ENCODE peak calls at places on chromosomes 12 and 14, in ten cellular contexts. One of them, this sample, is unnamed.
A peak's percentile ranks its signal among the peaks of the same experiment; 100 is the strongest.

GRCh38 chr12:113794774-113795173 is 171.4 kb downstream of the RBM19 start:
- DNase-seq in stomach: no peak
- DNase-seq in astrocyte: no peak
- DNase-seq in AG10803: no peak
- DNase-seq in transverse colon: no peak
- DNase-seq in testis: no peak
- DNase-seq in GM23338: no peak
- DNase-seq in choroid plexus epithelial cell: no peak
- DNase-seq in heart right ventricle: no peak
- DNase-seq in spleen: no peak
- DNase-seq in this sample: peak; percentile 36

GRCh38 chr12:68977909-68978610 is 45.1 kb upstream of the CPM start:
- DNase-seq in stomach: no peak
- DNase-seq in astrocyte: no peak
- DNase-seq in AG10803: no peak
- DNase-seq in transverse colon: no peak
- DNase-seq in testis: no peak
- DNase-seq in GM23338: no peak
- DNase-seq in choroid plexus epithelial cell: no peak
- DNase-seq in heart right ventricle: no peak
- DNase-seq in spleen: no peak
- DNase-seq in this sample: no peak

GRCh38 chr14:69519701-69520100 is 35.2 kb downstream of the PLEKHD1 start:
- DNase-seq in stomach: no peak
- DNase-seq in astrocyte: no peak
- DNase-seq in AG10803: no peak
- DNase-seq in transverse colon: no peak
- DNase-seq in testis: no peak
- DNase-seq in GM23338: peak; percentile 32
- DNase-seq in choroid plexus epithelial cell: no peak
- DNase-seq in heart right ventricle: no peak
- DNase-seq in spleen: no peak
- DNase-seq in this sample: no peak

GRCh38 chr14:92690171-92691011 is 58.0 kb downstream of the LGMN start:
- DNase-seq in stomach: peak; percentile 68
- DNase-seq in astrocyte: peak; percentile 39
- DNase-seq in AG10803: peak; percentile 46
- DNase-seq in transverse colon: peak; percentile 29
- DNase-seq in testis: peak; percentile 68
- DNase-seq in GM23338: peak; percentile 33
- DNase-seq in choroid plexus epithelial cell: peak; percentile 83
- DNase-seq in heart right ventricle: no peak
- DNase-seq in spleen: peak; percentile 73
- DNase-seq in this sample: peak; percentile 83

GRCh38 chr12:106481246-106481645 is 101.6 kb upstream of the RFX4 start:
- DNase-seq in stomach: no peak
- DNase-seq in astrocyte: no peak
- DNase-seq in AG10803: no peak
- DNase-seq in transverse colon: no peak
- DNase-seq in testis: no peak
- DNase-seq in GM23338: no peak
- DNase-seq in choroid plexus epithelial cell: no peak
- DNase-seq in heart right ventricle: no peak
- DNase-seq in spleen: no peak
- DNase-seq in this sample: no peak

GRCh38 chr12:42213023-42213422 is 25.0 kb downstream of the YAF2 start:
- DNase-seq in stomach: no peak
- DNase-seq in astrocyte: peak; percentile 33
- DNase-seq in AG10803: no peak
- DNase-seq in transverse colon: peak; percentile 25
- DNase-seq in testis: no peak
- DNase-seq in GM23338: no peak
- DNase-seq in choroid plexus epithelial cell: peak; percentile 62
- DNase-seq in heart right ventricle: no peak
- DNase-seq in spleen: no peak
- DNase-seq in this sample: no peak

GRCh38 chr12:50187084-50187900 is 20.1 kb upstream of the CERS5 start:
- DNase-seq in stomach: no peak
- DNase-seq in astrocyte: peak; percentile 95
- DNase-seq in AG10803: peak; percentile 96
- DNase-seq in transverse colon: no peak
- DNase-seq in testis: no peak
- DNase-seq in GM23338: no peak
- DNase-seq in choroid plexus epithelial cell: peak; percentile 96
- DNase-seq in heart right ventricle: no peak
- DNase-seq in spleen: no peak
- DNase-seq in this sample: no peak

GRCh38 chr12:67472551-67472950 is 176.0 kb upstream of the DYRK2 start:
- DNase-seq in stomach: no peak
- DNase-seq in astrocyte: no peak
- DNase-seq in AG10803: peak; percentile 10
- DNase-seq in transverse colon: no peak
- DNase-seq in testis: no peak
- DNase-seq in GM23338: no peak
- DNase-seq in choroid plexus epithelial cell: no peak
- DNase-seq in heart right ventricle: no peak
- DNase-seq in spleen: no peak
- DNase-seq in this sample: peak; percentile 82

GRCh38 chr14:63781686-63782085 is 53.8 kb upstream of the SGPP1 start:
- DNase-seq in stomach: no peak
- DNase-seq in astrocyte: no peak
- DNase-seq in AG10803: no peak
- DNase-seq in transverse colon: no peak
- DNase-seq in testis: no peak
- DNase-seq in GM23338: no peak
- DNase-seq in choroid plexus epithelial cell: no peak
- DNase-seq in heart right ventricle: no peak
- DNase-seq in spleen: no peak
- DNase-seq in this sample: no peak

GRCh38 chr12:120118710-120119097 is 2.2 kb upstream of the RAB35 start:
- DNase-seq in stomach: no peak
- DNase-seq in astrocyte: no peak
- DNase-seq in AG10803: peak; percentile 89
- DNase-seq in transverse colon: no peak
- DNase-seq in testis: no peak
- DNase-seq in GM23338: no peak
- DNase-seq in choroid plexus epithelial cell: no peak
- DNase-seq in heart right ventricle: no peak
- DNase-seq in spleen: no peak
- DNase-seq in this sample: no peak

GRCh38 chr12:62833634-62834033 is 101.3 kb downstream of the PPM1H start:
- DNase-seq in stomach: no peak
- DNase-seq in astrocyte: no peak
- DNase-seq in AG10803: no peak
- DNase-seq in transverse colon: no peak
- DNase-seq in testis: no peak
- DNase-seq in GM23338: no peak
- DNase-seq in choroid plexus epithelial cell: no peak
- DNase-seq in heart right ventricle: no peak
- DNase-seq in spleen: no peak
- DNase-seq in this sample: no peak

GRCh38 chr12:54571166-54571856 is 17.1 kb downstream of the PPP1R1A start:
- DNase-seq in stomach: no peak
- DNase-seq in astrocyte: no peak
- DNase-seq in AG10803: peak; percentile 59
- DNase-seq in transverse colon: no peak
- DNase-seq in testis: no peak
- DNase-seq in GM23338: peak; percentile 88
- DNase-seq in choroid plexus epithelial cell: peak; percentile 21
- DNase-seq in heart right ventricle: no peak
- DNase-seq in spleen: no peak
- DNase-seq in this sample: no peak

GRCh38 chr12:95848575-95849388 is 10.0 kb upstream of the SNRPF start:
- DNase-seq in stomach: peak; percentile 55
- DNase-seq in astrocyte: no peak
- DNase-seq in AG10803: peak; percentile 24
- DNase-seq in transverse colon: peak; percentile 14
- DNase-seq in testis: no peak
- DNase-seq in GM23338: peak; percentile 56
- DNase-seq in choroid plexus epithelial cell: peak; percentile 63
- DNase-seq in heart right ventricle: no peak
- DNase-seq in spleen: no peak
- DNase-seq in this sample: peak; percentile 39

GRCh38 chr12:124388679-124389536 is 94.0 kb downstream of the RFLNA start:
- DNase-seq in stomach: peak; percentile 91
- DNase-seq in astrocyte: peak; percentile 81
- DNase-seq in AG10803: peak; percentile 91
- DNase-seq in transverse colon: peak; percentile 85
- DNase-seq in testis: peak; percentile 92
- DNase-seq in GM23338: peak; percentile 72
- DNase-seq in choroid plexus epithelial cell: peak; percentile 94
- DNase-seq in heart right ventricle: peak; percentile 89
- DNase-seq in spleen: peak; percentile 93
- DNase-seq in this sample: peak; percentile 56

GRCh38 chr14:88791629-88792571 is 853 bp downstream of the EML5 start:
- DNase-seq in stomach: peak; percentile 28
- DNase-seq in astrocyte: no peak
- DNase-seq in AG10803: no peak
- DNase-seq in transverse colon: peak; percentile 25
- DNase-seq in testis: peak; percentile 50
- DNase-seq in GM23338: peak; percentile 35
- DNase-seq in choroid plexus epithelial cell: no peak
- DNase-seq in heart right ventricle: peak; percentile 11
- DNase-seq in spleen: peak; percentile 90
- DNase-seq in this sample: peak; percentile 33

DNA sequence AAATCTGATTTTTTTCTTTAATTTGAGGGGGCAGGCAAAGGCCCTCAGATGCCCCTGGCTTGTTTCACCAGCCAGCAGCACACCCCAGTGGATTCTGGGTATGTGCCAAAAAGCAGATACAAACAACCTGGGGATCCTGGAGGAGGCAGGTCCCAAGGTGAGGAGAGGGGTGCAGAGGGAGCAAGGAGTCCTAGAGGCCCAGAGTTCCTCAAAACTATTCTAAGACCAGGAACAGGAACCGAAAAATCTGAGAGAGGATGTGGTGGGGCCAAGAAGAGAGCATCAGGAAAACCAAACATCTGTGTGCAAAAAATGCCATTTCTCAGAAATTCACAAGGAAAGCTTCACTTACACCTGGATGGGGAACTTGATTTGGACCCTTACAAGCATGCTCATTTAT is 8.2 kb downstream of the KCNA5 start:
- DNase-seq in stomach: no peak
- DNase-seq in astrocyte: no peak
- DNase-seq in AG10803: no peak
- DNase-seq in transverse colon: no peak
- DNase-seq in testis: no peak
- DNase-seq in GM23338: no peak
- DNase-seq in choroid plexus epithelial cell: no peak
- DNase-seq in heart right ventricle: no peak
- DNase-seq in spleen: no peak
- DNase-seq in this sample: no peak
- H3K4me3 ChIP-seq in stomach: no peak overlapping the region
- H3K4me3 ChIP-seq in astrocyte: no peak overlapping the region
- H3K4me3 ChIP-seq in AG10803: no peak overlapping the region
- H3K4me3 ChIP-seq in transverse colon: no peak overlapping the region
- H3K4me3 ChIP-seq in testis: no peak overlapping the region
- H3K4me3 ChIP-seq in GM23338: no peak overlapping the region
- H3K4me3 ChIP-seq in choroid plexus epithelial cell: no peak overlapping the region
- H3K4me3 ChIP-seq in heart right ventricle: no peak overlapping the region
- H3K4me3 ChIP-seq in spleen: no peak overlapping the region
- H3K4me3 ChIP-seq in this sample: no peak overlapping the region

DNA sequence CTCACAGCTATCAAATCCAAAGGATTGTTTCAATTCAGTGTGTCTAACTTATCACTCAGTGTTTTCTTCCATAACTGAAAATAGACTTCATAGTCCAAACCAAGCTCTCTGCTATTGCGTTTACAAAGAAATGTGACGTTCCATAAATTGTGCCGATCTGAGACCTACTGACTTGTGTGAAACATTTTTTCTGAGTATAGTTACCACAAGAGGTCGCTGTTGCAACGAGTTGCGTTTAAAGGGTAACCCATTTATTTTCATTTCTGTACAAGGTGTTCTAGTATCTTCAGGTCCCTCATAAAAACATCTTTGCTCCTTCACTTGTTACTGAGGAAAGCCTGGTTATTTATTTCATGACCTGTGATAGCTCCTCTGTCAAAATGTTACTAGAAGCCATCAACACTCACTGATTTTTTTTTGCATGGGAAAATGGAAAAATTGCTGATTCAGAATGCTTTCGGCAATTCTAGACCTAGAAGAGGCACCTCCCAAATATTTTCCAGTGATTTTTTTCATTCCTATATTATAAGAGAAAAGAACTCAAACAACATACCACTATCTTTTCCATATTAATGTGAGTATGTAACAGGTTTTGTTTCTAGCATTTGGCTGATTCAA is 60.9 kb upstream of the OR4E1 start:
- DNase-seq in stomach: no peak
- DNase-seq in astrocyte: no peak
- DNase-seq in AG10803: no peak
- DNase-seq in transverse colon: no peak
- DNase-seq in testis: peak; percentile 46
- DNase-seq in GM23338: peak; percentile 83
- DNase-seq in choroid plexus epithelial cell: peak; percentile 58
- DNase-seq in heart right ventricle: no peak
- DNase-seq in spleen: no peak
- DNase-seq in this sample: peak; percentile 11
- TF ChIP-seq CTCF in stomach: peak; percentile 36
- TF ChIP-seq CTCF in astrocyte: peak; percentile 33
- TF ChIP-seq CTCF in AG10803: peak; percentile 36
- TF ChIP-seq CTCF in transverse colon: peak; percentile 60
- TF ChIP-seq CTCF in testis: no peak
- TF ChIP-seq CTCF in GM23338: peak; percentile 69
- TF ChIP-seq CTCF in choroid plexus epithelial cell: peak; percentile 46
- TF ChIP-seq CTCF in heart right ventricle: peak; percentile 42
- TF ChIP-seq CTCF in spleen: no peak
- TF ChIP-seq CTCF in this sample: peak; percentile 52

DNA sequence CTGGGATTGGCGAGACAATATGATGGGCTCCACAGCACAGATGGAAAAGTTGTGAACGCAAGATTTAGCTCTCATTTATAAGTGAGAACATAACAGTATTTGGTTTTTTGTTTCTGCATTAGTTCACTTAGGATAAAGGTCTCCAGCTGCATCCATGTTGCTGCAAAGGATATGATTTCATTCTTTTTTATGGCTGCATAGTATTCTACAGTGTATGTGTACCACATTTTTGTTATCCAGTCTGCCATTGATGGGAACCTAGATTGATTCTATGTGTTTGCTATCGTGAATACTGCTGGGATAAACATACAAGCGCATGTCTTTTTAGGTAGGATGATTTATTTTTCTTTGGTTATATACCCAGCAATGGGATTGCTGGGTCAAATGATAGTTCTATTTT is 23.6 kb downstream of the TBK1 start:
- DNase-seq in stomach: no peak
- DNase-seq in astrocyte: no peak
- DNase-seq in AG10803: no peak
- DNase-seq in transverse colon: no peak
- DNase-seq in testis: no peak
- DNase-seq in GM23338: no peak
- DNase-seq in choroid plexus epithelial cell: no peak
- DNase-seq in heart right ventricle: no peak
- DNase-seq in spleen: no peak
- DNase-seq in this sample: no peak
- H3K4me3 ChIP-seq in stomach: no peak overlapping the region
- H3K4me3 ChIP-seq in astrocyte: no peak overlapping the region
- H3K4me3 ChIP-seq in AG10803: no peak overlapping the region
- H3K4me3 ChIP-seq in transverse colon: no peak overlapping the region
- H3K4me3 ChIP-seq in testis: no peak overlapping the region
- H3K4me3 ChIP-seq in GM23338: no peak overlapping the region
- H3K4me3 ChIP-seq in choroid plexus epithelial cell: no peak overlapping the region
- H3K4me3 ChIP-seq in heart right ventricle: no peak overlapping the region
- H3K4me3 ChIP-seq in spleen: no peak overlapping the region
- H3K4me3 ChIP-seq in this sample: no peak overlapping the region

GRCh38 chr12:26113853-26114719 is 10.8 kb downstream of the BHLHE41 start:
- DNase-seq in stomach: peak; percentile 96
- DNase-seq in astrocyte: peak; percentile 79
- DNase-seq in AG10803: peak; percentile 89
- DNase-seq in transverse colon: peak; percentile 97
- DNase-seq in testis: peak; percentile 94
- DNase-seq in GM23338: peak; percentile 92
- DNase-seq in choroid plexus epithelial cell: peak; percentile 91
- DNase-seq in heart right ventricle: peak; percentile 94
- DNase-seq in spleen: peak; percentile 96
- DNase-seq in this sample: peak; percentile 88
- TF ChIP-seq CTCF in stomach: peak; percentile 40
- TF ChIP-seq CTCF in astrocyte: peak; percentile 38
- TF ChIP-seq CTCF in AG10803: peak; percentile 41
- TF ChIP-seq CTCF in transverse colon: no peak
- TF ChIP-seq CTCF in testis: no peak
- TF ChIP-seq CTCF in GM23338: peak; percentile 3
- TF ChIP-seq CTCF in choroid plexus epithelial cell: peak; percentile 46
- TF ChIP-seq CTCF in heart right ventricle: no peak
- TF ChIP-seq CTCF in spleen: peak; percentile 47
- TF ChIP-seq CTCF in this sample: peak; percentile 30